ENCODE peak calls at places on chromosomes 6 and 20, in seven cellular contexts. H is COR-L47, O is GM12865, T is cardiac fibroblast, F is amniotic stem cell, V is NCI-H1092 treated with DMSO at 0.1 percent for 48 hours, K is NCI-H345. G is an unnamed sample.

GRCh38 chr6:45049188-45049843 is 278.8 kb upstream of the RUNX2 start:
- DNase-seq in H (no peak), O (no peak), T (peak), F (no peak), V (no peak), K (no peak), G (no peak)

GRCh38 chr6:85628353-85628752 is 14.3 kb downstream of the SYNCRIP start:
- DNase-seq in H (no peak), O (no peak), T (no peak), F (no peak), V (no peak), K (no peak), G (no peak)

GRCh38 chr20:57909763-57910331 is 200.0 kb upstream of the PMEPA1 start:
- DNase-seq in H (no peak), O (no peak), T (no peak), F (no peak), V (no peak), K (no peak), G (no peak)

GRCh38 chr6:26351544-26351953 is 13.4 kb upstream of the BTN3A2 start:
- DNase-seq in H (no peak), O (no peak), T (peak), F (peak), V (no peak), K (no peak), G (no peak)

GRCh38 chr6:104597541-104598050 is 262.1 kb downstream of the HACE1 start:
- DNase-seq in H (no peak), O (no peak), T (peak), F (no peak), V (no peak), K (no peak), G (no peak)

GRCh38 chr6:116127771-116128493 is 2.0 kb upstream of the COL10A1 start:
- DNase-seq in H (no peak), O (no peak), T (no peak), F (no peak), V (no peak), K (no peak), G (no peak)

GRCh38 chr20:51095755-51096509 is 73.0 kb upstream of the KCNG1 start:
- DNase-seq in H (peak), O (no peak), T (peak), F (no peak), V (peak), K (peak), G (no peak)

GRCh38 chr6:125658759-125659431 is 90.5 kb upstream of the HEY2 start:
- DNase-seq in H (no peak), O (no peak), T (no peak), F (no peak), V (no peak), K (no peak), G (no peak)

GRCh38 chr6:15569035-15569995 is 93.5 kb downstream of the DTNBP1 start:
- DNase-seq in H (no peak), O (no peak), T (peak), F (no peak), V (no peak), K (no peak), G (no peak)

G was measured in T-cell.